ENCODE peak calls at places on chromosomes 5 and 9, in four cellular contexts. One of them, this sample, is unnamed.
A peak's percentile ranks its signal among the peaks of the same experiment; 100 is the strongest.

GRCh38 chr5:163789870-163790269 is 284.5 kb downstream of the MAT2B start:
- DNase-seq in NB4: no peak
- DNase-seq in spleen: no peak
- DNase-seq in activated T-helper 9 cell treated with anti-CD3 and anti-CD28 coated beads, Interleukin-2, amount 50 U/mL, for 16 hours: no peak
- DNase-seq in this sample: no peak

GRCh38 chr5:123487298-123487697 is 24.7 kb upstream of the CSNK1G3 start:
- DNase-seq in spleen: no peak
- DNase-seq in activated T-helper 9 cell treated with anti-CD3 and anti-CD28 coated beads, Interleukin-2, amount 50 U/mL, for 16 hours: no peak
- DNase-seq in NB4: no peak
- DNase-seq in this sample: no peak

GRCh38 chr9:123373941-123374340 is 17.9 kb downstream of the CRB2 start:
- DNase-seq in activated T-helper 9 cell treated with anti-CD3 and anti-CD28 coated beads, Interleukin-2, amount 50 U/mL, for 16 hours: no peak
- DNase-seq in NB4: no peak
- DNase-seq in spleen: no peak
- DNase-seq in this sample: no peak

GRCh38 chr5:122755740-122756139 is 19.1 kb upstream of the SNX2 start:
- DNase-seq in NB4: no peak
- DNase-seq in spleen: no peak
- DNase-seq in activated T-helper 9 cell treated with anti-CD3 and anti-CD28 coated beads, Interleukin-2, amount 50 U/mL, for 16 hours: no peak
- DNase-seq in this sample: no peak

GRCh38 chr5:74493426-74493825 is 147.1 kb downstream of the ENC1 start:
- DNase-seq in spleen: no peak
- DNase-seq in NB4: no peak
- DNase-seq in activated T-helper 9 cell treated with anti-CD3 and anti-CD28 coated beads, Interleukin-2, amount 50 U/mL, for 16 hours: no peak
- DNase-seq in this sample: no peak

GRCh38 chr9:134734270-134734669 is 92.7 kb downstream of the COL5A1 start:
- DNase-seq in NB4: no peak
- DNase-seq in spleen: no peak
- DNase-seq in activated T-helper 9 cell treated with anti-CD3 and anti-CD28 coated beads, Interleukin-2, amount 50 U/mL, for 16 hours: no peak
- DNase-seq in this sample: no peak

GRCh38 chr9:87732756-87733155 is 6.8 kb downstream of the CTSL start:
- DNase-seq in NB4: no peak
- DNase-seq in activated T-helper 9 cell treated with anti-CD3 and anti-CD28 coated beads, Interleukin-2, amount 50 U/mL, for 16 hours: no peak
- DNase-seq in spleen: no peak
- DNase-seq in this sample: no peak

GRCh38 chr9:126203313-126203712 is 123.3 kb upstream of the MVB12B start:
- DNase-seq in NB4: peak; percentile 42
- DNase-seq in activated T-helper 9 cell treated with anti-CD3 and anti-CD28 coated beads, Interleukin-2, amount 50 U/mL, for 16 hours: no peak
- DNase-seq in spleen: no peak
- DNase-seq in this sample: no peak

GRCh38 chr5:168670881-168671575 is 91.9 kb upstream of the PANK3 start:
- DNase-seq in NB4: no peak
- DNase-seq in spleen: peak; percentile 75
- DNase-seq in activated T-helper 9 cell treated with anti-CD3 and anti-CD28 coated beads, Interleukin-2, amount 50 U/mL, for 16 hours: no peak
- DNase-seq in this sample: no peak

This sample was measured in KBM-7.